ENCODE peak calls at places on chromosomes 7 and 10, in five cellular contexts. C is neuronal stem cell; F is left ventricle myocardium inferior; Y is ascending aorta; M is CD8-positive, alpha-beta memory T cell. I is an unnamed sample. For H3K4me1 and H3K36me3, the result is how much of the 10 kb centered on the place peaks cover.

GRCh38 chr10:29681700-29682444 is 47.1 kb upstream of the SVIL start:
- DNase-seq in C (no peak), F (no peak), Y (no peak), M (peak), I (no peak)

GRCh38 chr7:139525239-139525638 is 1.8 kb downstream of the CLEC2L start:
- DNase-seq in C (no peak), F (no peak), Y (no peak), M (no peak), I (no peak)

GRCh38 chr7:74043523-74043951 is 15.6 kb downstream of the ELN start:
- DNase-seq in C (no peak), F (no peak), Y (no peak), M (no peak), I (peak)

GRCh38 chr10:22042557-22043326 is 39.2 kb upstream of the DNAJC1 start:
- DNase-seq in C (peak), F (no peak), Y (no peak), M (no peak), I (peak)

GRCh38 chr7:47332213-47332612 is 249.7 kb downstream of the TNS3 start:
- DNase-seq in C (no peak), F (no peak), Y (no peak), M (no peak), I (peak)

GRCh38 chr7:121275204-121275603 is 53.6 kb upstream of the WNT16 start:
- DNase-seq in C (no peak), F (no peak), Y (no peak), M (no peak), I (no peak)

GRCh38 chr7:103076767-103077166 is 1.8 kb downstream of the ARMC10 start:
- DNase-seq in C (no peak), F (no peak), Y (no peak), M (no peak), I (no peak)

GRCh38 chr7:50865450-50865849 is 82.8 kb upstream of the GRB10 start:
- DNase-seq in C (no peak), F (no peak), Y (no peak), M (no peak), I (no peak)

GRCh38 chr7:43906327-43907010 is at the start of gene URGCP:
- DNase-seq in C (no peak), F (peak), Y (peak), M (peak), I (peak)

GRCh38 chr7:925601-926000 is 28.9 kb downstream of the ADAP1 start:
- DNase-seq in C (no peak), F (peak), Y (peak), M (peak), I (no peak)

GRCh38 chr7:17144313-17144712 is 154.1 kb upstream of the AHR start:
- DNase-seq in C (no peak), F (no peak), Y (no peak), M (peak), I (no peak)

GRCh38 chr7:8669501-8669851 is 236.1 kb downstream of the NXPH1 start:
- DNase-seq in C (no peak), F (no peak), Y (no peak), M (no peak), I (no peak)

GRCh38 chr7:4189151-4189570 is 492.9 kb upstream of the FOXK1 start:
- DNase-seq in C (no peak), F (peak), Y (peak), M (no peak), I (peak)

GRCh38 chr10:128400564-128400963 is 274.3 kb upstream of the MKI67 start:
- DNase-seq in C (no peak), F (no peak), Y (no peak), M (no peak), I (no peak)

GRCh38 chr7:30751696-30752273 is at the start of gene INMT:
- DNase-seq in C (no peak), F (peak), Y (no peak), M (no peak), I (no peak)

GRCh38 chr10:97926055-97926454 is 76.4 kb downstream of the GOLGA7B start:
- DNase-seq in C (no peak), F (no peak), Y (no peak), M (no peak), I (no peak)

GRCh38 chr10:6299234-6299633 is 96.5 kb downstream of the PFKFB3 start:
- DNase-seq in C (no peak), F (no peak), Y (no peak), M (no peak), I (no peak)

GRCh38 chr7:136391371-136391770 is 414.2 kb upstream of the MTPN start:
- DNase-seq in C (no peak), F (no peak), Y (no peak), M (no peak), I (no peak)

GRCh38 chr7:11552676-11553075 is 279.3 kb downstream of the THSD7A start:
- DNase-seq in C (no peak), F (no peak), Y (no peak), M (no peak), I (no peak)

GRCh38 chr7:126605553-126605952 is 647.2 kb downstream of the GRM8 start:
- DNase-seq in C (no peak), F (no peak), Y (no peak), M (no peak), I (no peak)

GRCh38 chr10:124072106-124072505 is 21.3 kb downstream of the CHST15 start:
- DNase-seq in C (no peak), F (no peak), Y (no peak), M (no peak), I (no peak)

GRCh38 chr7:33886100-33886623 is 19.2 kb upstream of the BMPER start:
- DNase-seq in C (no peak), F (no peak), Y (no peak), M (no peak), I (peak)

GRCh38 chr10:44781131-44781530 is 130.0 kb upstream of the TMEM72 start:
- DNase-seq in C (no peak), F (no peak), Y (no peak), M (no peak), I (no peak)

GRCh38 chr10:16521311-16522016 is at the start of gene C1QL3:
- DNase-seq in C (no peak), F (no peak), Y (no peak), M (no peak), I (peak)

GRCh38 chr10:112229096-112229495 is 45.5 kb upstream of the GPAM start:
- DNase-seq in C (no peak), F (no peak), Y (no peak), M (no peak), I (no peak)

GRCh38 chr7:73919694-73920375 is 58.9 kb downstream of the TMEM270 start:
- DNase-seq in C (no peak), F (no peak), Y (no peak), M (no peak), I (no peak)

GRCh38 chr7:38310601-38311057 is 37.2 kb upstream of the TARP start:
- DNase-seq in C (no peak), F (peak), Y (no peak), M (no peak), I (no peak)

GRCh38 chr10:61845196-61845949 is 56.1 kb upstream of the ARID5B start:
- DNase-seq in C (no peak), F (no peak), Y (no peak), M (no peak), I (no peak)

GRCh38 chr7:44100458-44101303 is 3.5 kb upstream of the AEBP1 start:
- DNase-seq in C (no peak), F (no peak), Y (peak), M (no peak), I (no peak)

GRCh38 chr10:51956822-51957221 is 257.4 kb upstream of the CSTF2T start:
- DNase-seq in C (no peak), F (no peak), Y (no peak), M (no peak), I (no peak)

GRCh38 chr10:95450188-95450587 is 111.0 kb downstream of the SORBS1 start:
- DNase-seq in C (no peak), F (no peak), Y (no peak), M (no peak), I (no peak)
- H3K4me1 ChIP-seq in C (under half), F (half or more), Y (under half), M (under half), I (under half)

DNA sequence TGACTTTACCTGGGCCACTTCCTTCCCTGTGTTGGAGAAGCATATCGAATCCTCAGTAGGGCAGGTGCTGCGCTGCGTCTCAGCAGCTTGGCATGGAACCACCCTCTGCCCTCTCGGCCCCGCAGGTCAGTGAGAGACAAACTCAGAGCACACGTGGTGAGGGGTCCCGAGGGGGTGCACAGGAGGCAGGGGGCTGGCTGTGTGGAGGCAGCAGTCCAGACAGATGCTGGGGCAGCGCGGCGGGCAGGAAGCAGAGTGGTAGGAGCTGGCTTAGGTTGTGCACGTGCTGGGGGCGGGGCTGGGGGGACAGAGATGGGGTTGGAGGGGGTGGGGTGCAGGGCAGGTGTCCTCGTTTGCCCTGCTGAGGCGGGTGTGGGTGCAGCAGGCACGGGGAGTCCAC is 33.1 kb downstream of the NUB1 start:
- DNase-seq in C (no peak), F (no peak), Y (no peak), M (no peak), I (no peak)
- H3K36me3 ChIP-seq in C (under half), F (half or more), Y (under half), M (under half), I (under half)

DNA sequence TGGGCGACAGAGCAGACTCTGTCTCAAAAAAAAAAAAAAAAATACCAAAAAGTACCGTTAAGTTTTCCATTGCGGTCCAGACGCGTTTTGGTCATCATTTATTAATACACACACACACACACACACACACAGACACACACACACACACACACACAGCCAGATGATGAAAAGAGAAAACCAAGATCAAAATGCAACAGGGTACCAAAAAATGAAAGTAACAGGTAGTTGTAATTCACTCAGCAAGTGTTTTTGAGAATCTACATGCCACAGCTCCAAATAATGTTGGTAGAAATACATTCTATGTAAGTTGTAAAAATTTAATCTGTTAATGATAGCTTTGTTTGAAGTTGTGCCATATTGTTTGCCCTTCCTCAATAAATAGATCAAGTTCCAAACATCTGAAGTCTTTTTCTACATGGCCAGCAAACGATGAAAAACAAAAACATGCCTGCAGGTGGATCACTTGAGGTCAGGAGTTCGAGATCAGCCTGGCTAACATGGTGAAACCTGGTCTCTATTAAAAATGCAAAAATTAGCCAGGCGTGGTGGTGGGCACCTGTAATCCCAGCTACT is 9.4 kb downstream of the YWHAG start:
- DNase-seq in C (no peak), F (no peak), Y (no peak), M (no peak), I (no peak)
- H3K4me1 ChIP-seq in C (under half), F (half or more), Y (under half), M (under half), I (under half)

DNA sequence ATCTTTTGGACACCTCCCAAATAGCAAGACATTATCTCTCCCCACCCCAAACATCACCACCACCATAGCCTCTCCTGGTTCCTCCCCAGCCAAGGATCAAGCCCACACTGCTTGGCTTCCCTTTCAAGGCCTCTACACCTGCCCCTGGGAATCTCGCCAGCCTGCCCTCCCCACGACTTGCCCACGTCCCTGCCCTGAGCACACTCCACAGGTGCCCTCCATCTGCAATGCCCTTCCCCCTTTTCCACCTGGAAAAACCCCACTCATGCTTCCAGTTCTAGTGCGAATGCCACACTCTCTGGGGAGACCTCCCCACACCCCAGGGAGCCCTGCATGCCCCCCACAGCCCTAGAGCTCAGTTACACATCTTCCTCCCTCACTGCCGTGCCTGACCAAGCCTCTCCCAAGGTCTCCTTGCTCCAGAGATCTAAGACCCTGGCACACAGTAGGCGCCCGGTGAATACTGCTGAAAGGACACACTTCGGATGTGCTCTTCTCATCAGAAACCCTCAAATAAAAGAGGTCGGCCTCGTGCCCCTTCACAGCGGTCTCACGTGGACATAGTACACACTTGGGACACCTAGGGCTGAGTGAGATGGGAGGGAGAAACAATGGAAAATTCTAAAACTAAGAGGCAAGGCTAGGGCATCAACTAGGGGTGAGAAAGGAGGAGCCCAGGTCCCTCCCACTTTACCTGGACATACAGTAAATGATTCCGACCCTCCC is 91.4 kb downstream of the DLG5 start:
- DNase-seq in C (no peak), F (no peak), Y (no peak), M (no peak), I (no peak)
- H3K36me3 ChIP-seq in C (under half), F (under half), Y (half or more), M (under half), I (under half)

GRCh38 chr10:79142064-79142491 is 73.3 kb downstream of the ZMIZ1 start:
- DNase-seq in C (no peak), F (no peak), Y (no peak), M (no peak), I (no peak)
- H3K4me1 ChIP-seq in C (under half), F (half or more), Y (under half), M (half or more), I (under half)

GRCh38 chr10:33310853-33311252 is 23.6 kb downstream of the NRP1 start:
- DNase-seq in C (no peak), F (no peak), Y (no peak), M (no peak), I (no peak)

GRCh38 chr10:33311640-33312039 is 22.8 kb downstream of the NRP1 start:
- DNase-seq in C (no peak), F (no peak), Y (no peak), M (no peak), I (no peak)

GRCh38 chr10:33315891-33316290 is 18.6 kb downstream of the NRP1 start:
- DNase-seq in C (no peak), F (no peak), Y (no peak), M (no peak), I (no peak)

GRCh38 chr10:33320288-33320687 is 14.2 kb downstream of the NRP1 start:
- DNase-seq in C (no peak), F (no peak), Y (no peak), M (no peak), I (no peak)

GRCh38 chr10:33314788-33315561 is 19.5 kb downstream of the NRP1 start:
- DNase-seq in C (no peak), F (no peak), Y (no peak), M (no peak), I (no peak)
- H3K36me3 ChIP-seq in C (under half), F (half or more), Y (under half), M (under half), I (under half)

DNA sequence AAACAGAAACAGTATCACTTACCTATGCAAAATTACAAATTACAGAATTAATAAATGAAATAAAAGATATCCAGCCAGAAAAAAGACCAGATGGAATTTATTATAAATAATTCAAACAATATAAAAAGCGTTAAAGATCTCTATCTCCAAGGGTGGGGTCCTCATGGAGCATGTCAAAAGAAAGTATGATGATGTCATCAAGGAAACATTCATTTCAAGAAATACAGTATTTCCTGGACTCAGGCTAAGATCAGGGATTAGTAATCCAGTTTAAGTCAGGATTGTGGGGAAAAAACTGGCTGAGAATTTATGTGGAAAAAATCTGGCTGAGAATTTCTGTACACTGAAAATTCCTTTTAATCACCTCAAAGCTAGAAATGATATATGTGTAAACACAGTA is 1075.3 kb downstream of the XPNPEP1 start:
- DNase-seq in C (no peak), F (no peak), Y (no peak), M (no peak), I (no peak)
- H3K4me1 ChIP-seq in C (under half), F (under half), Y (under half), M (under half), I (under half)

DNA sequence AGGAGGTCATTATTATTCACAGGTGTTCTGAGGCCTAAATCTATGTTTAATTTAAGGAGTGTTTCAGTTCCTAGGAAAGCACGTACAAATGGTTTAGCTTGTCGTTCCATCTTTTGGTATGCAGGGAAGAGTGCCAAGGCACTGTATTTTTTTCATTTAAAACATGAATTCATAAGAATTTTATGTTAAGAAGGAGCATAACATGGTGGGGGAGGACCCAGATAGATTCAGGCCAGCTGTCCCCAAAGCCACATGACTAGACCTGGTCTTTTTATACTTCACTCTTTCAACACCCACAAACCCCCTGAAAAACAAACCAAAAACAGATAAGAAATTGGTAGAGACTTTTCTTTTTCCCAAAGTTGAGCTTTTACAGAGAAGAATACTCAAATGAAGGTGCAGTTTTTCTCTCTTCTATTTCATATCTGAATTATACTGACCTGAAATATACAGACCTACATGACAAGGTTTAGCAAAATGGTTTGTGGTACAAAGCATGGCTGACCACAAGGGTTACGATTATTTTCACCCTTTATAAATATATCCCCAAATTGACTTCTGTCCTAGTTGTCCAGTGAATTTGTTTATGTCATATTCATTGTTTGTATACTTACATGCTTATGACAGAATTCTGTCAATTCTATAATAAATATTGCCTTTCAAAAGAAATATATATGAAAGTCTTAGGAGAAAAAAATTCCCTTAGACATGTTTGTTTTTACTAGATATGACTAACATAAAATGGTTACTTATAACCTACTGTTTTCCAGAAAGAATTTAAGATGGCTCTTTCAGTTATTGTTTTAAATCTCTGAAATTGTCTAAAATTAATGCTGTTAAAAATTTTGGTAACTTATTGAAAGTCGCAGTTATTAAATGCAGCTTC is 71.4 kb downstream of the AP3M1 start:
- DNase-seq in C (no peak), F (no peak), Y (no peak), M (no peak), I (no peak)
- H3K36me3 ChIP-seq in C (under half), F (under half), Y (under half), M (under half), I (under half)

GRCh38 chr10:110650265-110650668 is 6.1 kb downstream of the RBM20 start:
- DNase-seq in C (no peak), F (no peak), Y (no peak), M (no peak), I (no peak)
- H3K4me1 ChIP-seq in C (under half), F (half or more), Y (under half), M (under half), I (under half)